ENCODE peak calls at places on chromosomes 7 and 10, in six cellular contexts. T, F, Z, D, M and E are unnamed samples. For H3K4me1, the result is how much of the 10 kb centered on the place peaks cover.

GRCh38 chr10:125079091-125079600 is 81.2 kb downstream of the CTBP2 start:
- DNase-seq in F (no peak), T (no peak), M (no peak), D (no peak), Z (no peak), E (no peak)

GRCh38 chr7:144468990-144469732 is 65.7 kb upstream of the NOBOX start:
- DNase-seq in Z (no peak), T (no peak), D (no peak), F (no peak), M (no peak), E (no peak)

GRCh38 chr7:159103382-159104187 is 41.1 kb downstream of the VIPR2 start:
- DNase-seq in D (no peak), Z (no peak), M (no peak), F (no peak), T (no peak), E (no peak)

GRCh38 chr10:20768849-20769248 is 128.3 kb downstream of the NEBL start:
- DNase-seq in F (no peak), M (no peak), T (no peak), Z (no peak), D (no peak), E (no peak)

GRCh38 chr10:84352251-84352842 is 24.0 kb downstream of the CCSER2 start:
- DNase-seq in M (no peak), D (peak), Z (peak), F (peak), T (peak), E (no peak)

GRCh38 chr10:96339956-96340904 is 18.6 kb downstream of the OPALIN start:
- DNase-seq in F (peak), T (peak), D (peak), M (no peak), Z (peak), E (peak)

GRCh38 chr10:373516-374309 is 238.5 kb downstream of the ZMYND11 start:
- DNase-seq in Z (no peak), D (no peak), T (no peak), F (peak), M (no peak), E (no peak)

GRCh38 chr7:27185708-27186449 is 847 bp upstream of the HOXA11 start:
- DNase-seq in T (peak), F (peak), D (no peak), M (no peak), Z (no peak), E (no peak)

DNA sequence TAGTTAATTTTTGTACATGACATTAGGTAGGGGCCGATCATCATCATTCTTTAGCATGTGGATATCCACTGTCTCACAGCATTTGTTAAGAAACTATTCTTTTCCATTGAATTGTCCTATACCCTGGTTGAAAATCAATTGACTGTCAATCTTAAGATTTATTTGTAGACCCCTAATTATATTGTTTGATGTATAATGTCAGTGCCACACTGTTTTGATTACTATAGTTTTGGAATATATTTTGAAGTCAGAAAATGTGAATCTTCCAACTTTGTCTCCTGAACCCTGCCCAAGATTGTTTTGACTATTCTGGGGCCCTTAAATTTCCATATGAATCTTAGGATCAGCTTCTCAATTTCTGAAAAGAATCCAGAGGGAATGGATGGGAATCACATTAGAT is 6.6 kb upstream of the LMTK2 start:
- DNase-seq in Z (no peak), M (no peak), F (no peak), T (no peak), D (no peak), E (no peak)
- H3K4me1 ChIP-seq in Z (under half), M (under half), F (under half), T (under half), D (under half), E (under half)

DNA sequence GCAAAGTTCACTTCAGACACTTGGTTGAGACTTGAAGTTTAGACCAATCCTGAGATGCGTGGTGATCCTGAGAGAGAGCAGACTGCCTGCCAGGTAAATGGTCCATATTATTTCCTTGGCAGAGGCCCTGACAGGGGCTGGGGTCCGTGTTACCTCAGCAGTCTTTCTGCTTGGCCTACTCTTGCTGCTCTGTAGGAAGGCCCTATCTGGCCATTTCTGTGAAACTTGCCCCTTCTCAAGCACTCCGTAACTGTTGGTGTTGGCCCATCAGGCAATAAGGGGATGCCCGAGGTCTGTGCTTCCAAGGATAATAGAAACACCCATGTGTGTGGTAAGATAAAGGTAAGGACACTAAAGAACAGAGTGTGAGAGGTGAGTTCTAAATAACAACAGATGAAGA is 20.0 kb downstream of the LOXL4 start:
- DNase-seq in T (no peak), M (no peak), Z (no peak), F (no peak), D (no peak), E (no peak)
- TF ChIP-seq POLR2AphosphoS5 in T (no peak), M (no peak), Z (no peak), F (no peak), D (no peak), E (no peak)

GRCh38 chr7:80876894-80877414 is 41.9 kb downstream of the SEMA3C start:
- DNase-seq in D (no peak), M (no peak), Z (peak), F (no peak), T (no peak), E (no peak)
- H3K4me1 ChIP-seq in D (under half), M (under half), Z (under half), F (under half), T (under half), E (half or more)

DNA sequence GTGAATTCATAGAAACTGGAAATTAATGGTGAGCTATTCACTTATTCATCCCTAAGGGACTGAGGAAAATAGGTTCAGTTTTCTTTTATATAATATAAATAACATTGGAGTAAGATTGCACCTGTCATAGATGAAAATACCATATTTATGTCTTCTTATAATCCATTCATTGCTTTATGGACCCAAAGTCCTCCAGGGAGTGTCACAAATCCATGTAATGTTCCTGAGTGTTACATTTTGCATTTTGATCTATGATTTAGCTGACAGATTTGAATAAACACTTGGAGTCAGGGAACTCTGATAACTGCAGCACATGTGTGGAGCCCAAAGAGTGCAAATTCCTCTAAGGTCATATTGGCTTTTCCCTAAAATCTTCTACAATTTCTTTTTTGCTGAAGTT is 484.3 kb downstream of the MDFIC start:
- DNase-seq in D (no peak), M (no peak), Z (no peak), F (no peak), T (no peak), E (no peak)
- TF ChIP-seq POLR2AphosphoS5 in D (no peak), M (no peak), Z (no peak), F (no peak), T (no peak), E (no peak)

DNA sequence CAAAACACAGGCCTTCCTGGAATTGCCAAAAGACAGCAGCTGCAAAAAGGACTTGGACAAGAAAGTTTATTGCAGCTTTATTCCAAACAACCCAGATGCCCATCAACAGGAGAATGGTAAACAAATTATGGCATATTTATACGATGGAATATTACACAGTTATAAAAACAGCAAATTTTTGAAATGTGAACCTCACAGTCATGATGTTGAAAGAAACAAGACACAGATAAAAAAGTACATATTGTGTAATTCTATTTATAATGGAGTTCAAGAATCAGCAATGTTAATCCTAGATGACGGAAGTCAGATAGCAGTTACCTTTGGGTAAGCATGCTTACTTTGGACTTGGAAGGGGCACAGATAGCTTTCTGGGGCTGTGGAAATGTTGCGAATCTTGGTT is 44.4 kb downstream of the SYPL1 start:
- DNase-seq in M (no peak), D (no peak), T (no peak), Z (no peak), F (no peak), E (no peak)
- H3K4me1 ChIP-seq in M (under half), D (under half), T (half or more), Z (under half), F (under half), E (under half)

DNA sequence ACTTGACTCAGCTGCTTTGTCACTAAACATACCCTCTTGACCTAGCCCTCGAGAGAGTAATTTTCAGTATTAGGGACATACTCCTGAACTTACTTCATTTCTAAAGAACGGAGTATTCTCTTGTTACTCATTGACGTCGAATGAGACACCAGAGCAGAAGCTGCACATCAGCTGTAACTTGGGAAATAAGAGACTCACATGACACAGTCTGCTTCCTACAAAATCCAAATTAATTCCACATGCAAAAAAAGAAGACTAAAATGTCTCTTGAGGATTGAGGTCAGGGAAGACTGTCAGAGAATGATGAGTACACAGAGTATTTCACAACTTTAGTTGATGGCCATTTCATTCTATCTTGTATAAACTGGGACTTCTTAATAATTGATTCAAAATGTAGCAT is 114.7 kb upstream of the EGFR start:
- DNase-seq in D (no peak), Z (no peak), T (no peak), M (no peak), F (no peak), E (no peak)
- TF ChIP-seq POLR2AphosphoS5 in D (no peak), Z (no peak), T (peak), M (no peak), F (no peak), E (no peak)

DNA sequence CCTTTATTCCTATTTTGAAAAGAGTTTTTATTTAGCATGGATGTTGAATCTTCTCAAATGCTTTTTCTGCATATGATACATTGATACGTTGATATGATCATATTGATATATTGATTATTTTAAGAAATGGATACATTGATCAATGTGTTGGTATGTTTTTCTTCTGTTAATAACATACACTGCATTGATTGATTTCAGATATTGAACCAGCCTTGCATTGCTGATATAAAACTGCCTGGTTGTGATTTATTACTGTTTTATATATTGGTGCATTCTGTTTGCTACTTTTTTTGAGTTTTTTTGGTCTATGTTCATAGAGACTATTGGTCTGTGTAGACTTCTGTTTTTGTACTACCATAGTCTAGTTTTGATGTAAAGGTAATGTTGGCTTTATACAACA is 26.8 kb upstream of the RABGEF1 start:
- DNase-seq in M (no peak), D (no peak), F (no peak), Z (no peak), T (no peak), E (no peak)
- H3K4me1 ChIP-seq in M (under half), D (under half), F (under half), Z (under half), T (under half), E (under half)

DNA sequence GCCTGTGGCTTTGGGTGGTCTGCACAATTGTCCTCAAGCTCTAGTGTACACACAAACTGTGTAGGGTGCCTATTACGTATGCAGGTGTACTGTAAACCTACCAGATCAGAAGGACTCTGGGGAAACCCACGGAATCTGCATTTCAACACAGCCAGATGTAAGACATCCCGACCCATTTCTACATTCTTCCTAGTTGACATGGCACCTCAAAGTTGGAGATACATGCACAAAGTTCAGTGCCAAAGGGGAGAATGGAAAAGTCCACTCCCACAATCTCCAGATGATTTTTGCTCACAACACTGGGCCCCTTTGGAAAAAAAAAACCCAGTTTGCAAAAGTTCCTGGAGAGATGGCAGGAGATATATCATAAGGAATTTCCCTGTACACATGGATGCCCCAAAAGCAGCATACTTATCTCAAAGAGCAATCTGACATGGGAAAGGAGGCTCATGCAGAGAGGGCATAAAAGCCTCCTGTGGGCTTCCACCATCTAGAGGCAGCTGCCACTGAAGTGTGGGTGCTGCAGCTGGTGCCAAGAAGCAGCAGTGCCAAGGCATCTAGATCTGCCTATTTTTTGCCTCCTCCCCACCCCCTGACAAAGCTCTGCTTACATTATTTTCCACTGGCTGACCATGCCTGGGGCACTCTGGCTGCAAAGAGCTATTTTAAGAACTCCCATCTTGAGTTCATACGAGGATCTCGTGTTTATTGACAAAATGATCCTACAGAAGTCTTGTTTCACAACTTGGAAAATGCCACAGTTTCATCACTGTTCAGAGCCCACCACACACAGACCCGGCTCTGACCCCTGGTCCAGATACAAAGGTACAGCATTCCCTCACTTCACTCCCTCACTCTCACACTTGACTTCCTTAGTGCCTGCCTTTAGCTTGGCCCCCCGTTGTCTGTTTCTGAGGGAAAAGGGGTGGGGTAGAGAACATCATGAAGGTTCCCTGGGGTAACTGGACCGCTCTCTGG is 12.9 kb downstream of the TECTB start:
- DNase-seq in D (no peak), Z (no peak), F (no peak), M (no peak), T (no peak), E (no peak)
- TF ChIP-seq POLR2AphosphoS5 in D (no peak), Z (no peak), F (no peak), M (no peak), T (no peak), E (no peak)

GRCh38 chr7:24912874-24913514 is 67.0 kb downstream of the OSBPL3 start:
- DNase-seq in M (no peak), Z (no peak), T (peak), D (peak), F (no peak), E (no peak)
- H3K4me1 ChIP-seq in M (under half), Z (under half), T (under half), D (half or more), F (under half), E (under half)

GRCh38 chr10:60788543-60788942 is 10.3 kb downstream of the CDK1 start:
- DNase-seq in D (no peak), Z (no peak), F (peak), M (no peak), T (no peak), E (no peak)
- TF ChIP-seq POLR2AphosphoS5 in D (no peak), Z (no peak), F (no peak), M (no peak), T (no peak), E (no peak)